ENCODE peak calls at places on chromosomes 6 and 20, in five cellular contexts. K, B, U, A and M are unnamed samples.
A peak's percentile ranks its signal among the peaks of the same experiment; 100 is the strongest.

GRCh38 chr20:33933469-33933909 is 60.2 kb upstream of the RALY start:
- DNase-seq in K (peak; percentile 80), B (peak; percentile 51), U (no peak), A (no peak), M (peak; percentile 86)

GRCh38 chr6:166221040-166221439 is 53.4 kb upstream of the TBXT start:
- DNase-seq in K (no peak), B (no peak), U (no peak), A (no peak), M (no peak)

GRCh38 chr20:59772931-59773913 is 160.2 kb downstream of the SYCP2 start:
- DNase-seq in K (no peak), B (no peak), U (no peak), A (no peak), M (no peak)

GRCh38 chr6:169839029-169839481 is 87.6 kb downstream of the ERMARD start:
- DNase-seq in K (no peak), B (no peak), U (no peak), A (no peak), M (no peak)

GRCh38 chr6:31493875-31494694 is 3.9 kb upstream of the MICB start:
- DNase-seq in K (peak; percentile 84), B (peak; percentile 91), U (no peak), A (peak; percentile 68), M (peak; percentile 96)

GRCh38 chr6:40476673-40477072 is 110.5 kb downstream of the LRFN2 start:
- DNase-seq in K (no peak), B (no peak), U (no peak), A (no peak), M (no peak)

GRCh38 chr6:42963855-42964605 is 3.5 kb downstream of the GNMT start:
- DNase-seq in K (peak; percentile 57), B (peak; percentile 70), U (no peak), A (no peak), M (peak; percentile 89)

GRCh38 chr6:26431258-26432162 is 8.8 kb upstream of the BTN3A3 start:
- DNase-seq in K (no peak), B (no peak), U (no peak), A (no peak), M (no peak)

GRCh38 chr20:43187476-43188233 is 2.1 kb downstream of the PTPRT start:
- DNase-seq in K (peak; percentile 70), B (peak; percentile 77), U (peak; percentile 9), A (peak; percentile 53), M (peak; percentile 81)

GRCh38 chr20:18421608-18422007 is 45.2 kb downstream of the DZANK1 start:
- DNase-seq in K (no peak), B (no peak), U (no peak), A (no peak), M (no peak)

GRCh38 chr6:13709698-13710551 is 1.7 kb downstream of the RANBP9 start:
- DNase-seq in K (no peak), B (peak; percentile 21), U (no peak), A (no peak), M (peak; percentile 18)

GRCh38 chr20:50129662-50130345 is 16.9 kb upstream of the UBE2V1 start:
- DNase-seq in K (no peak), B (peak; percentile 48), U (no peak), A (no peak), M (no peak)